ENCODE peak calls at places on chromosomes 16 and 17, in nine cellular contexts. X is stomach, H is ovary, T is suprapubic skin, D is esophagus muscularis mucosa, U is tibial nerve, Z is sigmoid colon, Q is HepG2, Y is SK-N-SH. J is an unnamed sample. For H3K36me3, the result is how much of the 10 kb centered on the place peaks cover.

GRCh38 chr16:86387461-86388440 is 122.6 kb upstream of the FOXF1 start:
- DNase-seq in X (no peak), H (no peak), T (no peak), D (no peak), U (no peak), Z (no peak), Q (no peak), Y (no peak), J (no peak)

GRCh38 chr17:48510761-48511604 is 19.8 kb downstream of the HOXB1 start:
- DNase-seq in X (no peak), H (no peak), T (no peak), D (no peak), U (no peak), Z (no peak), Q (no peak), Y (no peak), J (no peak)

GRCh38 chr17:8155341-8156173 is 3.4 kb upstream of the PER1 start:
- DNase-seq in X (peak), H (peak), T (no peak), D (no peak), U (no peak), Z (peak), Q (no peak), Y (no peak), J (no peak)

GRCh38 chr16:2031081-2031577 is 4.4 kb downstream of the NHERF2 start:
- DNase-seq in X (no peak), H (no peak), T (no peak), D (no peak), U (no peak), Z (no peak), Q (no peak), Y (no peak), J (no peak)

GRCh38 chr16:49466881-49467280 is 93.3 kb downstream of the C16orf78 start:
- DNase-seq in X (peak), H (no peak), T (peak), D (peak), U (no peak), Z (peak), Q (no peak), Y (no peak), J (no peak)

GRCh38 chr17:32265192-32265895 is at the start of gene RHBDL3:
- DNase-seq in X (peak), H (peak), T (no peak), D (no peak), U (no peak), Z (no peak), Q (no peak), Y (peak), J (peak)

GRCh38 chr17:79979841-79980215 is 55.8 kb downstream of the TBC1D16 start:
- DNase-seq in X (no peak), H (no peak), T (peak), D (no peak), U (no peak), Z (peak), Q (no peak), Y (peak), J (no peak)

GRCh38 chr16:47631131-47631530 is 170.0 kb downstream of the PHKB start:
- DNase-seq in X (no peak), H (no peak), T (no peak), D (no peak), U (no peak), Z (no peak), Q (no peak), Y (no peak), J (no peak)

GRCh38 chr16:78684655-78685400 is 585.4 kb downstream of the WWOX start:
- DNase-seq in X (no peak), H (no peak), T (peak), D (no peak), U (peak), Z (no peak), Q (no peak), Y (no peak), J (no peak)

GRCh38 chr16:3490911-3491629 is 4.2 kb downstream of the C16orf90 start:
- DNase-seq in X (peak), H (no peak), T (no peak), D (no peak), U (no peak), Z (no peak), Q (peak), Y (no peak), J (no peak)

GRCh38 chr16:24685539-24686432 is 43.7 kb upstream of the TNRC6A start:
- DNase-seq in X (peak), H (peak), T (no peak), D (no peak), U (peak), Z (peak), Q (peak), Y (peak), J (peak)

GRCh38 chr16:19227643-19228042 is 57.9 kb upstream of the CLEC19A start:
- DNase-seq in X (no peak), H (no peak), T (no peak), D (no peak), U (no peak), Z (no peak), Q (no peak), Y (no peak), J (no peak)

GRCh38 chr17:82587234-82588086 is 60.8 kb downstream of the WDR45B start:
- DNase-seq in X (no peak), H (no peak), T (no peak), D (no peak), U (no peak), Z (no peak), Q (no peak), Y (no peak), J (no peak)
- H3K36me3 ChIP-seq in X (half or more), H (under half), T (half or more), D (half or more), U (half or more), Z (under half), Q (under half), Y (under half), J (under half)

GRCh38 chr17:42121066-42121769 is at the start of gene KAT2A:
- DNase-seq in X (peak), H (peak), T (no peak), D (no peak), U (peak), Z (peak), Q (peak), Y (peak), J (peak)
- TF ChIP-seq EP300 in X (no peak), H (no peak), T (no peak), D (no peak), U (peak), Z (no peak), Q (peak), Y (no peak), J (no peak)

GRCh38 chr16:20849587-20850390 is 43.5 kb downstream of the REXO5 start:
- DNase-seq in X (peak), H (peak), T (peak), D (no peak), U (peak), Z (peak), Q (peak), Y (peak), J (peak)

GRCh38 chr16:20853981-20854620 is 46.1 kb downstream of the DCUN1D3 start:
- DNase-seq in X (no peak), H (no peak), T (no peak), D (no peak), U (no peak), Z (no peak), Q (no peak), Y (no peak), J (no peak)

GRCh38 chr16:20851601-20852000 is 45.3 kb downstream of the REXO5 start:
- DNase-seq in X (peak), H (peak), T (peak), D (peak), U (peak), Z (peak), Q (peak), Y (no peak), J (peak)

GRCh38 chr16:20853076-20853597 is 46.8 kb downstream of the REXO5 start:
- DNase-seq in X (no peak), H (no peak), T (no peak), D (no peak), U (no peak), Z (no peak), Q (no peak), Y (no peak), J (no peak)

DNA sequence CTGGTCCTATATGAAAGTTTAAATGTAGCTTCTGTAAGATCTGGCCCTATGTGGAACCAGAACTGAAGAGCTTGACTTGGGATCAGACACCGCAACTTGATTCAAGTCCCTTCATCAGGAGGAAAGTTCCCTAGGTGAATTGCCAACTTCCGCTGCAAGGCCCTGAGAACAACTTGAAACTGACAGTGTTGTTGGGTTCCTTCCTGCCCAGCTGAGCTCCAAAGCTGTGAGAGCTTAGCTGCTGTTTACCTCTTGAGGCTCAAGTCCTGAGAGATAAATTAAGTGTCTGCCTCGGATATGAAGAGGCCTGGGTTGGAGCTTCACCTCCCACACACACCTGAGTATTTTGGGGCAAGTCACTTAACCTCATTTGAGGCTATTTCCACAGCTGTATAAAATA is 44.7 kb downstream of the REXO5 start:
- DNase-seq in X (no peak), H (no peak), T (no peak), D (no peak), U (no peak), Z (no peak), Q (no peak), Y (no peak), J (no peak)
- H3K36me3 ChIP-seq in X (under half), H (under half), T (under half), D (under half), U (under half), Z (under half), Q (under half), Y (under half), J (under half)

GRCh38 chr17:18932360-18933055 is 19.5 kb upstream of the SLC5A10 start:
- DNase-seq in X (no peak), H (no peak), T (no peak), D (no peak), U (no peak), Z (no peak), Q (no peak), Y (no peak), J (no peak)
- TF ChIP-seq EP300 in X (no peak), H (no peak), T (no peak), D (no peak), U (no peak), Z (no peak), Q (no peak), Y (no peak), J (no peak)